ENCODE peak calls at places on chromosomes 3 and 15, in eight cellular contexts. P, S, D, Q, Z, B, G and I are unnamed samples.

GRCh38 chr3:178078933-178079332 is 457.3 kb upstream of the KCNMB2 start:
- DNase-seq in P (no peak), G (no peak), S (no peak), D (no peak), Q (peak; percentile 42), B (no peak), Z (peak; percentile 10), I (no peak)

GRCh38 chr3:152488449-152488848 is 219.7 kb downstream of the MBNL1 start:
- DNase-seq in S (no peak), D (no peak), G (no peak), B (no peak), Z (no peak), P (no peak), Q (no peak), I (no peak)

GRCh38 chr3:141996437-141996836 is 120.0 kb downstream of the ATP1B3 start:
- DNase-seq in Q (peak; percentile 22), P (no peak), D (no peak), S (no peak), G (peak; percentile 7), Z (no peak), B (no peak), I (no peak)

GRCh38 chr15:44738340-44738984 is 2.1 kb downstream of the TRIM69 start:
- DNase-seq in Q (peak; percentile 60), B (peak; percentile 15), Z (peak; percentile 68), D (peak; percentile 56), G (peak; percentile 87), S (peak; percentile 62), P (peak; percentile 52), I (peak; percentile 28)

GRCh38 chr3:46297658-46298423 is 55.6 kb downstream of the CCR3 start:
- DNase-seq in Q (peak; percentile 27), Z (no peak), G (peak; percentile 74), P (peak; percentile 40), S (no peak), D (no peak), B (no peak), I (no peak)

GRCh38 chr3:144529562-144529961 is 557.9 kb downstream of the DIPK2A start:
- DNase-seq in S (no peak), P (peak; percentile 77), Z (no peak), B (no peak), G (no peak), D (no peak), Q (no peak), I (peak; percentile 12)

GRCh38 chr15:31326729-31327673 is at the start of gene KLF13:
- DNase-seq in Q (peak; percentile 90), Z (no peak), G (peak; percentile 55), D (peak; percentile 82), B (peak; percentile 61), S (no peak), P (no peak), I (peak; percentile 88)

GRCh38 chr15:85778107-85778776 is 16.5 kb downstream of the KLHL25 start:
- DNase-seq in S (no peak), P (no peak), B (no peak), D (no peak), G (no peak), Q (no peak), Z (no peak), I (no peak)

GRCh38 chr3:121793078-121793477 is 41.8 kb downstream of the IQCB1 start:
- DNase-seq in G (no peak), B (no peak), Z (no peak), D (no peak), P (peak; percentile 60), Q (no peak), S (no peak), I (no peak)

DNA sequence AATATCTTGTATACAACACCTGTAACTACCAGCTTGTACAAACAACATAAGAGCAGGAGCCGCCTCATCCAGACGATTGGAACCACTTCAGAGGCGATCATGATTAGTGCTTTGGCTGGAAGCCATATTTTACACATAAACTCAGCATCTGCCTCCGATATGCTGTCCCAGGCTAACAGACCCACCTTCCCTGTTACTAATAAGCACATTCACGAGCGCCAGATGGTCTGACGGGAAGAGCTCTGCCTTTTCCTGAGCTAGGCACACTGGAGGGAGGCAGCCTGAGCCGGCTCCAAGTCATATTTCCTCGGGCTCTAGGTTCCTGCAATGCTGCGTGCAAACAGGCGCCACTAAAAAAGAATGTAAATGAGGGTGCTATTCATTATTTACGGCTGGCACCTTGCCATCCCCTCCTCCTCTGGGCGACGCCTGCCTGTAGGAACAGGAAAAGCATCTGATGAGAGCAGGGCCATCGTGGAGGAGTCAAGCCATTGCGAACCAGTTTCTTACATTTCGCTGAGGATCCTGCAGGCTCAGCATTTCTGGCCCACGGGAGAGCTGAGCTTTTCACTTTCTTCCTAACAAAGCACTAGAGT is 98.2 kb downstream of the ANXA2 start:
- DNase-seq in B (peak; percentile 33), G (peak; percentile 13), S (peak; percentile 8), D (peak; percentile 44), Z (peak; percentile 48), P (no peak), Q (peak; percentile 65), I (peak; percentile 5)
- H2AFZ ChIP-seq in B (peak overlapping the region; percentile 71), G (no peak overlapping the region), S (peak overlapping the region; percentile 82), D (no peak overlapping the region), Z (peak overlapping the region; percentile 88), P (no peak overlapping the region), Q (no peak overlapping the region), I (no peak overlapping the region)

GRCh38 chr15:65396965-65397317 is 19.1 kb upstream of the IGDCC3 start:
- DNase-seq in D (no peak), S (no peak), G (no peak), Z (no peak), Q (no peak), P (no peak), B (no peak), I (no peak)

GRCh38 chr15:65394936-65395335 is 17.1 kb upstream of the IGDCC3 start:
- DNase-seq in Z (no peak), G (no peak), D (no peak), S (no peak), P (no peak), B (no peak), Q (no peak), I (no peak)

GRCh38 chr15:65396283-65396964 is 18.6 kb upstream of the IGDCC3 start:
- DNase-seq in Z (peak; percentile 66), D (peak; percentile 60), P (no peak), G (no peak), B (peak; percentile 36), Q (no peak), S (no peak), I (no peak)

GRCh38 chr15:65394280-65394789 is 16.5 kb upstream of the IGDCC3 start:
- DNase-seq in Q (no peak), G (no peak), Z (no peak), S (no peak), P (no peak), B (no peak), D (no peak), I (no peak)

GRCh38 chr15:65395567-65396185 is 17.9 kb upstream of the IGDCC3 start:
- DNase-seq in B (peak; percentile 62), Z (peak; percentile 64), D (peak; percentile 80), Q (no peak), G (no peak), S (no peak), P (no peak), I (no peak)
- H3K27me3 ChIP-seq in B (peaks cover 32% of the 10 kb centered on the region), Z (peaks cover 59% of the 10 kb centered on the region), D (peaks cover 29% of the 10 kb centered on the region), Q (peaks cover 12% of the 10 kb centered on the region), G (no peaks in the 10 kb centered on the region), S (no peaks in the 10 kb centered on the region), P (peaks cover 71% of the 10 kb centered on the region), I (peaks cover 22% of the 10 kb centered on the region)

DNA sequence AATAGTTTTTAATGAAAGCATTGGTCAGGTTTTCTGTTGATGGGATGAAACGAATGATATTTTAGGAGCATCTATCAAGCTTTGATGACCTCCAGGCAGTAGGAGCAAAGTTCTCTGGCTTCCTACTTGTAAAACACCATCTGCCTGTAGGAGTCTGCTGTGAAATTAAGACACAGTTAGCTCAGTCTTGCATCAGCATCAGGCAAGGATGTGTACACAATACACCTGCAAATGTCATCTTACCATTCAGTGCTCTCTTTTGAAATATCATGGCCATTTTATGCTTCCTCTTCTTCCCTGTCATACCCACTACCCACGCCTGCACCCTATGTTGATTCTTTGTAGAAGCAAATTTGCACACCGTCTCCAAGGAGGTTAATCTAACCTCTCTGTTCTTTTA is 38.2 kb downstream of the B3GALNT1 start:
- DNase-seq in Z (no peak), D (no peak), P (no peak), S (no peak), Q (no peak), G (no peak), B (no peak), I (no peak)
- TF ChIP-seq EZH2phosphoT487 in Z (no peak), D (no peak), P (no peak), S (no peak), Q (no peak), G (no peak), B (no peak), I (no peak)

GRCh38 chr3:185632996-185633395 is 46.9 kb downstream of the SENP2 start:
- DNase-seq in Z (no peak), P (no peak), Q (no peak), S (no peak), G (no peak), D (no peak), B (no peak), I (no peak)

GRCh38 chr3:185631508-185632206 is 45.6 kb downstream of the SENP2 start:
- DNase-seq in P (no peak), Z (no peak), D (peak; percentile 37), B (no peak), G (peak; percentile 21), Q (peak; percentile 47), S (peak; percentile 4), I (no peak)

GRCh38 chr3:185631108-185631507 is 45.0 kb downstream of the SENP2 start:
- DNase-seq in B (no peak), D (no peak), Q (peak; percentile 26), G (no peak), Z (no peak), S (no peak), P (no peak), I (no peak)

GRCh38 chr3:185630182-185630622 is 44.1 kb downstream of the SENP2 start:
- DNase-seq in Z (no peak), G (peak; percentile 45), P (no peak), S (no peak), Q (peak; percentile 54), B (no peak), D (no peak), I (peak; percentile 52)

GRCh38 chr3:185629554-185630181 is 43.6 kb downstream of the SENP2 start:
- DNase-seq in G (no peak), S (no peak), D (no peak), B (no peak), Q (peak; percentile 23), P (no peak), Z (no peak), I (no peak)
- H2AFZ ChIP-seq in G (no peak overlapping the region), S (no peak overlapping the region), D (no peak overlapping the region), B (no peak overlapping the region), Q (no peak overlapping the region), P (no peak overlapping the region), Z (no peak overlapping the region), I (no peak overlapping the region)

DNA sequence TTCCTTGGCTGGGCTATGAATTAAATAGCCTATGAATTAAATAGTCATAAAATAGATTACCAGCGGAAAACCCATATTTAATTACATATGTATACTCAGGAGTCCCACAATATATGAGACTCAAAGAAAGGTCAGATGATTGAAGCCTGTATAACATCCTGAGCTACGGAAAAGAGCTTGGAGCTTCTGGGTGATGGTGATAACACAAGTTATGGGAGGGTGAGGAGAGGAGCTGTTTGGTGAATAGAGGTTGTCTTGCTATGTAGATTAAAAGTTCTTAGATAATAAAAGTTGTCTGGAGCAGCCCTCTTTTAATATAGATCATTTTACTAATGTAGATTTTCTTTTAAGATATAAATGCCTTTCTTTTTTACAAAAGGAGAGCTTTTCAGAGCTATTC is 1.8 kb downstream of the PML start:
- DNase-seq in D (no peak), B (no peak), Z (no peak), Q (peak; percentile 14), G (no peak), S (no peak), P (no peak), I (no peak)
- H3K27me3 ChIP-seq in D (no peaks in the 10 kb centered on the region), B (no peaks in the 10 kb centered on the region), Z (peaks cover 4% of the 10 kb centered on the region), Q (no peaks in the 10 kb centered on the region), G (no peaks in the 10 kb centered on the region), S (no peaks in the 10 kb centered on the region), P (no peaks in the 10 kb centered on the region), I (no peaks in the 10 kb centered on the region)